ENCODE peak calls at places on chromosome 17, in seven cellular contexts. A is psoas muscle, I is foreskin keratinocyte, T is fibroblast of pulmonary artery, N is cardiac fibroblast, S is HFF-Myc, Z is gastrocnemius medialis. V is an unnamed sample.

GRCh38 chr17:46765491-46765890 is 53.0 kb downstream of the WNT3 start:
- DNase-seq in A (no peak), I (no peak), T (no peak), N (no peak), S (no peak), Z (no peak), V (no peak)

GRCh38 chr17:55161935-55162555 is 102.7 kb upstream of the HLF start:
- DNase-seq in A (no peak), I (peak; percentile 88), T (peak; percentile 72), N (peak; percentile 33), S (peak; percentile 69), Z (no peak), V (no peak)

GRCh38 chr17:46796524-46796923 is 22.0 kb downstream of the WNT3 start:
- DNase-seq in A (no peak), I (no peak), T (no peak), N (no peak), S (no peak), Z (no peak), V (no peak)

GRCh38 chr17:47925677-47925987 is 15.7 kb upstream of the PNPO start:
- DNase-seq in A (no peak), I (no peak), T (no peak), N (no peak), S (no peak), Z (no peak), V (no peak)

GRCh38 chr17:1590031-1590746 is 27.6 kb upstream of the PITPNA start:
- DNase-seq in A (peak; percentile 85), I (peak; percentile 82), T (peak; percentile 81), N (peak; percentile 77), S (peak; percentile 55), Z (peak; percentile 95), V (no peak)

GRCh38 chr17:1137465-1137894 is 42.3 kb downstream of the ABR start:
- DNase-seq in A (no peak), I (no peak), T (peak; percentile 30), N (no peak), S (no peak), Z (no peak), V (no peak)

GRCh38 chr17:82084373-82085030 is 13.5 kb downstream of the FASN start:
- DNase-seq in A (no peak), I (no peak), T (no peak), N (no peak), S (no peak), Z (no peak), V (no peak)

GRCh38 chr17:21532763-21533385 is 156.7 kb downstream of the KCNJ12 start:
- DNase-seq in A (no peak), I (no peak), T (no peak), N (no peak), S (no peak), Z (no peak), V (no peak)

GRCh38 chr17:69528035-69528434 is 113.5 kb downstream of the MAP2K6 start:
- DNase-seq in A (no peak), I (no peak), T (no peak), N (no peak), S (no peak), Z (no peak), V (no peak)

DNA sequence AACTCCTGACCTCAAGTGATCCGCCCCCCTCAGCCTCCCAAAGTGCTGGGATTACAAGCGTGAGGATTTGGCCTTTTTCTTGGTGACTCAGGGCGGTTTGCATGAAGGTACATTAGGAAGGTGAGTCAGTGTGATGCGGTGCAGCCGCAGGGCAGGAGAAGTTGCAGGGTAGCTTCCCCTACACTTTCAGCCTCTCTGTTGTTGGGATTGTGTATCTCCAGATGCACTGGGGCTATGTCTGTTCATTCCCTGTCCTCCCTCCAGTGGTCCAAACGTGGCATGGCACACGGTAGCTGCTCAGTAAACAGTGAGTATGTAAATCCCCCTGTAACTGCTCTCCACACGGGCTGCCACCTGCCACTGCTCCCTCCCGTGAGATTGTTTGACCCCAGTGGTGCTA is 109.1 kb upstream of the CDC42EP4 start:
- DNase-seq in A (no peak), I (peak; percentile 95), T (peak; percentile 17), N (no peak), S (no peak), Z (no peak), V (no peak)
- TF ChIP-seq CTCF in A (no peak), I (peak; percentile 76), T (peak; percentile 36), N (peak; percentile 21), S (peak; percentile 11), Z (no peak), V (no peak)

GRCh38 chr17:7252176-7253043 is at the start of gene ELP5:
- DNase-seq in A (peak; percentile 96), I (peak; percentile 92), T (peak; percentile 96), N (peak; percentile 96), S (no peak), Z (peak; percentile 86), V (no peak)
- TF ChIP-seq CTCF in A (peak; percentile 21), I (peak; percentile 53), T (no peak), N (no peak), S (no peak), Z (no peak), V (no peak)

GRCh38 chr17:4812690-4813089 is 5.7 kb downstream of the PLD2 start:
- DNase-seq in A (no peak), I (no peak), T (no peak), N (no peak), S (no peak), Z (no peak), V (no peak)

GRCh38 chr17:4816826-4817225 is 9.9 kb downstream of the PLD2 start:
- DNase-seq in A (no peak), I (no peak), T (no peak), N (no peak), S (no peak), Z (no peak), V (no peak)

GRCh38 chr17:4811471-4811870 is 4.5 kb downstream of the PLD2 start:
- DNase-seq in A (no peak), I (peak; percentile 14), T (no peak), N (no peak), S (no peak), Z (no peak), V (no peak)

GRCh38 chr17:4818276-4818675 is 11.3 kb downstream of the PLD2 start:
- DNase-seq in A (no peak), I (no peak), T (no peak), N (no peak), S (no peak), Z (no peak), V (no peak)

GRCh38 chr17:4815043-4815675 is 8.2 kb downstream of the PLD2 start:
- DNase-seq in A (no peak), I (no peak), T (no peak), N (no peak), S (no peak), Z (no peak), V (no peak)
- TF ChIP-seq CTCF in A (no peak), I (peak; percentile 53), T (peak; percentile 22), N (peak; percentile 19), S (peak; percentile 7), Z (no peak), V (no peak)

GRCh38 chr17:79612468-79613194 is 1.8 kb upstream of the RBFOX3 start:
- DNase-seq in A (no peak), I (no peak), T (peak; percentile 26), N (peak; percentile 12), S (no peak), Z (no peak), V (no peak)
- TF ChIP-seq CTCF in A (peak; percentile 24), I (peak; percentile 81), T (peak; percentile 43), N (peak; percentile 64), S (peak; percentile 88), Z (no peak), V (no peak)

DNA sequence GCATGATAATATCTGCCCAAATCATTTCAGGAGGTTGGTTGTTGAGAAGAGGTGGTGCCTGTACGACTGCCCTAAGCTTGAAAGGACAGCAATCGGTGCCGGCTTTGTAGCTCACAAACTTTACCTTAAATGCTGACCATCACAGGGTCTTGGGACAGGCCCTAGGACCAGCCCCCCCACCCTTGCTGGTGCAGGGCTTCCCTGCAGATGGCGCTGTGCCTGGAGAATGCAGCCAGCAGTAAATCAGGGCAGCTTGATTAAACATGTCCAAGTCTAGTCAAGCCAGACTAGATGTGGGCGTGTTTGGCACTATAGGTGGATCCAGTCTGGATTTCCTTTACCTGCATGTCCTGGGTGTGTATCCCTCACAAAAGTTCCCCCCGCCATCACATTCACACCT is 135.5 kb upstream of the CRHR1 start:
- DNase-seq in A (no peak), I (no peak), T (no peak), N (no peak), S (no peak), Z (no peak), V (no peak)
- TF ChIP-seq CTCF in A (no peak), I (peak; percentile 41), T (no peak), N (no peak), S (peak; percentile 30), Z (no peak), V (no peak)

DNA sequence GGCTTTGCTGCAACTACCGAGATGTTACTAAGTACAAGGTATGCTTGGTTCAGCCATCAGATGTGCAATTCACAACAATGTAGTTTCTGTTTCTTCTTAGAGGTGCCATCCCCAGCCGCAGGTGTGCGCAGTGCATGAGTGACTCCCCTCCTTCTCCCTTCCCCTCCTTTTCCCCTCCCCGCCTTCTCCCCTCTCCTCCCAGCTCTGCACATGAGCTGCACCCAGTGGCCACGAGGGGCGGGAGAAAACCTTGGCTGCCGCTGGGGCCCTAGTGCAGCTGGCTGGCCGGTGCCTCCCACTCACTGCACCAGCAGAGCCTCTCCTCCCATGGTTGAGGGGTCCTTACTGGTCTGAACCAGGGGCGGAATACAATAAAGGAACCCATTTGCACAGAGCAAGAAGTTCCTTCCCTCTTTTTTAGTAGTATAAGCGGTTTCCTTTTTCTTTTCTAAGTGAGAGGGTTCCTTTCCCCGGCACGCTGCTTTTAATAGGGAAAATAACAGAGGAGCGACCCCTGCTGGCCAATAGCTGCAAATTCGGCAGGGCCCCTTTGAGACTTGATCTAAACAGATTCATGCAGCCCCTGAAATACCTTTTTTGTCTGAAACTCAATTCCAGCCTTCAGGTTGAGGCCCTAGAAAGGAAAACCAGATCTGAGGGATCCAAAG is 7.8 kb upstream of the CCL15 start:
- DNase-seq in A (no peak), I (no peak), T (peak; percentile 33), N (peak; percentile 21), S (no peak), Z (no peak), V (no peak)
- TF ChIP-seq CTCF in A (peak; percentile 19), I (peak; percentile 68), T (peak; percentile 50), N (peak; percentile 59), S (peak; percentile 67), Z (no peak), V (no peak)

GRCh38 chr17:79907217-79907715 is 68.0 kb upstream of the CBX4 start:
- DNase-seq in A (no peak), I (no peak), T (no peak), N (no peak), S (no peak), Z (no peak), V (no peak)

GRCh38 chr17:79904865-79905264 is 65.6 kb upstream of the CBX4 start:
- DNase-seq in A (no peak), I (no peak), T (no peak), N (no peak), S (no peak), Z (no peak), V (no peak)

GRCh38 chr17:79909121-79909520 is 69.9 kb upstream of the CBX4 start:
- DNase-seq in A (no peak), I (no peak), T (no peak), N (no peak), S (no peak), Z (no peak), V (no peak)

GRCh38 chr17:79907855-79908254 is 68.6 kb upstream of the CBX4 start:
- DNase-seq in A (no peak), I (no peak), T (no peak), N (no peak), S (no peak), Z (no peak), V (no peak)

GRCh38 chr17:79905832-79906231 is 66.6 kb upstream of the CBX4 start:
- DNase-seq in A (no peak), I (no peak), T (no peak), N (no peak), S (no peak), Z (no peak), V (no peak)
- TF ChIP-seq CTCF in A (no peak), I (no peak), T (no peak), N (peak; percentile 18), S (peak; percentile 24), Z (no peak), V (no peak)

V was measured in activated B cell treated with CpG ODN at 0.5 μM for 24 hours.